ENCODE peak calls at places on chromosome 22, in nine cellular contexts. E, A, X, D, Q, O, C, V and Y are unnamed samples.

GRCh38 chr22:24516301-24516737 is 21.2 kb downstream of the UPB1 start:
- DNase-seq in O (no peak), C (no peak), Q (peak), A (peak), V (no peak), E (no peak), X (peak), D (peak), Y (no peak)

GRCh38 chr22:25658641-25659040 is 83.3 kb upstream of the MYO18B start:
- DNase-seq in D (no peak), X (no peak), A (no peak), E (no peak), O (no peak), V (no peak), C (no peak), Q (no peak), Y (no peak)

GRCh38 chr22:44031111-44031963 is 7.2 kb downstream of the PARVB start:
- DNase-seq in A (no peak), Q (no peak), D (no peak), X (no peak), E (no peak), O (no peak), V (no peak), C (no peak), Y (no peak)

GRCh38 chr22:39493759-39494158 is 8.3 kb upstream of the MIEF1 start:
- DNase-seq in X (peak), E (no peak), C (no peak), V (no peak), A (peak), O (no peak), Q (peak), D (no peak), Y (no peak)

GRCh38 chr22:47997052-47997568 is 1234.7 kb downstream of the TBC1D22A start:
- DNase-seq in V (peak), X (no peak), Q (no peak), D (no peak), E (no peak), A (no peak), C (no peak), O (peak), Y (no peak)

GRCh38 chr22:42430486-42431125 is 1.6 kb downstream of the NFAM1 start:
- DNase-seq in X (no peak), Q (no peak), C (no peak), O (peak), A (no peak), V (no peak), D (no peak), E (no peak), Y (no peak)

GRCh38 chr22:34966980-34967379 is 99.0 kb upstream of the ISX start:
- DNase-seq in V (no peak), X (no peak), A (peak), D (no peak), Q (no peak), E (no peak), C (no peak), O (peak), Y (no peak)

GRCh38 chr22:43884600-43885318 is 7.1 kb downstream of the PNPLA5 start:
- DNase-seq in X (no peak), Q (no peak), D (peak), V (peak), E (peak), C (no peak), A (peak), O (peak), Y (peak)

GRCh38 chr22:42080287-42080686 is 787 bp downstream of the SMDT1 start:
- DNase-seq in E (no peak), Q (peak), A (peak), O (no peak), V (peak), C (no peak), D (no peak), X (no peak), Y (no peak)

GRCh38 chr22:46356496-46357185 is 21.1 kb downstream of the TRMU start:
- DNase-seq in C (no peak), A (no peak), V (no peak), O (no peak), Q (no peak), E (no peak), D (no peak), X (no peak), Y (no peak)

GRCh38 chr22:46354993-46355305 is 19.4 kb downstream of the TRMU start:
- DNase-seq in Q (no peak), X (no peak), V (no peak), O (no peak), E (no peak), D (no peak), A (no peak), C (no peak), Y (no peak)

GRCh38 chr22:46355996-46356471 is 20.5 kb downstream of the TRMU start:
- DNase-seq in C (no peak), O (no peak), D (no peak), A (no peak), E (no peak), X (no peak), Q (no peak), V (no peak), Y (no peak)

GRCh38 chr22:46354176-46354992 is 18.9 kb downstream of the TRMU start:
- DNase-seq in D (no peak), V (no peak), O (no peak), A (no peak), X (no peak), E (no peak), C (no peak), Q (no peak), Y (no peak)

DNA sequence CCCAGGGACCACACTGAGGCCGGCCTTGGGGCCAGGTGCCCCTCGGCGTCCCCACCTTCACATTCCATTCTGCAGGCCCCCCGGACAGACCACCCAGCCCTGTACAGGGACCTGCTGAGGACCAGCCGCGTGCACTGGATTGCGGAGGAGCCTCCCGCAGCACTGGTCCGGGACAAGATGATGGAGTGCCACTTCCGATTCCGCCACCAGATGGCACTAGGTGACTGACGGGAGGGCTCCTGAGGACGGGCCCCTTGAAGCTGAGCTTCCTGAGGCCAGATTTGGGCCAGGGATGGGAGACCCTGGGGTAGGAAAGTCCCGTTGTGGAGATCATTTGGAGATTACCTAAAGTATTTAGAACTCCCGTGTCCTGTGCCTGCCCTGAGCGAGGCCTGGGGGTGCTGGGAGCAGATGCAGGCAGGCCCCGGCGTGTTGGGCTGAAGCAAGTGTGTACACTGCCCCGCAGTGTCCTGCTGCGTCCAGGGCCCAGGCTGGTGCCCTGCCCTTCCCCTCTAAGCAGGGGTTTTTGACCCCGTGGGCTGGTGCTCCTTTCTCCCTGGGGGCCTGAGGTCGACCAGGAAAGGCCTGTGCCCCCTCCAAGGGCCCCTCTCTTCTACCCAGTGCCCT is 20.0 kb downstream of the TRMU start:
- DNase-seq in V (peak), D (no peak), C (no peak), E (peak), Q (peak), A (peak), X (peak), O (peak), Y (peak)
- TF ChIP-seq CTCF in V (peak), D (peak), C (peak), E (peak), Q (peak), A (peak), X (peak), O (peak), Y (peak)

DNA sequence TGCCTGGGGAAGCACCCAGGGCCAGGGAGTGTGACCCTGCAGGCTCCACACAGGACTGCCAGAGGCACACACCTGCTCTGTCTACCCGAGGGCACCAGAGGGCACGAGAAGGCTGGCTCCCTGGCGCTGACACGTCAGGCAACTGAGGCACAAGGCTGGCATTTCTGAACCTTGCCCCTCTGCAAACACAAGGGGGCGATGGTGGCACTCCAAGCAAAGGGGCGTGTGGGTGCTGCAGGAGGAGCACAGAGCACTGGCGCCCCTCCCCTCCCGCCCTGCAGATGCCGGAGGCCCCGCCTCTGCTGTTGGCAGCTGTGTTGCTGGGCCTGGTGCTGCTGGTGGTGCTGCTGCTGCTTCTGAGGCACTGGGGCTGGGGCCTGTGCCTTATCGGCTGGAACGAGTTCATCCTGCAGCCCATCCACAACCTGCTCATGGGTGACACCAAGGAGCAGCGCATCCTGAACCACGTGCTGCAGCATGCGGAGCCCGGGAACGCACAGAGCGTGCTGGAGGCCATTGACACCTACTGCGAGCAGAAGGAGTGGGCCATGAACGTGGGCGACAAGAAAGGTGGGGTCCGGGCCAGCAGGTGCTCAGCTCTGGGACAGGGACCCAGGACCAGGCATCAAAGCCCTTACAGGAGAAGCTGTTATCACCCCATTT is 20.8 kb upstream of the TXNRD2 start:
- DNase-seq in E (peak), Q (peak), X (no peak), V (peak), A (peak), O (peak), C (peak), D (peak), Y (peak)
- TF ChIP-seq CTCF in E (no peak), Q (peak), X (peak), V (peak), A (peak), O (peak), C (peak), D (peak), Y (peak)

GRCh38 chr22:29259253-29259899 is 8.4 kb downstream of the RHBDD3 start:
- DNase-seq in O (peak), D (no peak), V (peak), C (no peak), Q (no peak), X (no peak), E (no peak), A (no peak), Y (peak)
- TF ChIP-seq CTCF in O (peak), D (no peak), V (peak), C (peak), Q (peak), X (no peak), E (no peak), A (peak), Y (no peak)

GRCh38 chr22:29306830-29307657 is 594 bp downstream of the GAS2L1 start:
- DNase-seq in Q (peak), X (no peak), A (peak), O (peak), V (peak), E (peak), D (no peak), C (no peak), Y (peak)
- TF ChIP-seq CTCF in Q (no peak), X (no peak), A (no peak), O (no peak), V (peak), E (no peak), D (no peak), C (no peak), Y (no peak)

DNA sequence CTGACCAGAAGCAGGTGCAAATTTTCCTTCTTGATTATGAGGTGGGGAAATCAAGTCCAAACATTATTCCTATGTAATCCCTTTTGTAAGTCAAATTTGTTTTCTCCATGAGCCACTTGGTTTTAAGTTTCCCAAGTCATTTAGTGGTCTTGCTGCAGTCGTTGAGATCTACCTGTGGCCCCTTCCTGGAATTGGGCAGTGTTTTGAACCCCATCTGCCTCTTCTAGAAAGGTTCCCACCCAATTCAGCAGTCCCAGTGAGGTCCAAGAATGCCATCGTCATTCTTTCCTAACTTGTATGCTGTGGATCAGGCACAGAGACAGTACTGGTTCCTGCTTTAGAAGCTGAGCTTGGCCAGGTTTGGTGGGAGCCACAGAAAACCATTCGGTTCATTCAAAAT is 77.8 kb upstream of the GNAZ start:
- DNase-seq in X (no peak), Q (no peak), E (no peak), C (no peak), V (no peak), A (no peak), D (no peak), O (no peak), Y (no peak)
- TF ChIP-seq CTCF in X (no peak), Q (no peak), E (no peak), C (no peak), V (no peak), A (no peak), D (no peak), O (no peak), Y (no peak)

DNA sequence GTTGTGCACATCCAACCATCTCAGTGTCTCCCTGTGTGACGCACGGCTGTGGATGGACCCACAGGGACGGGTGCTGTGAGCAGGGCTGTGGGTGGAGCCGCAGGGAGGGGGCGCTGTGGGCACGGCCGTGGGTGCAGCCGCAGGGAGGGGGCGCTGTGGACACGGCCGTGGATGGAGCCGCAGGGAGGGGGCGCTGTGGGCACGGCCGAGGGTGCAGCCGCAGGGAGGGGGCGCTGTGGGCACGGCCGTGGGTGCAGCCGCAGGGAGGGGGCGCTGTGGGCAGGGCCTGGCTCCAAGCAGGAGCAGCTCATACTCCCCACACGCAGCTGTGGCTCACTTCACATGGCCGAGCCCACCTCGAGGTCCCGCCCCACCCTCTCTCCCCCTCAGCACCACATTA is 6.0 kb upstream of the MAPK11 start:
- DNase-seq in V (no peak), D (peak), C (no peak), O (peak), E (peak), Q (no peak), X (no peak), A (peak), Y (peak)
- TF ChIP-seq CTCF in V (peak), D (peak), C (peak), O (peak), E (peak), Q (peak), X (peak), A (peak), Y (peak)